ENCODE peak calls at places on chromosomes 6 and 20, in eight cellular contexts. O is stimulated activated CD4-positive, alpha-beta T cell treated with anti-CD3 and anti-CD28 coated beads, Interleukin-4, amount 100 ng/mL, for 48 hours; P is IMR-90; D is nephron progenitor cell; B is mucosa of gallbladder; R is anterior cingulate cortex; S is fibroblast of the conjunctiva; C is stimulated activated naive CD8-positive, alpha-beta T cell treated with anti-CD3 and anti-CD28 coated beads, Interleukin-15, amount 100 ng/mL, for 72 hours. T is an unnamed sample.

GRCh38 chr20:48716086-48716485 is 111.7 kb downstream of the PREX1 start:
- DNase-seq in R (no peak), D (no peak), B (no peak), S (no peak), P (no peak), O (peak), C (peak), T (no peak)

GRCh38 chr6:161161889-161162624 is 111.8 kb downstream of the AGPAT4 start:
- DNase-seq in C (no peak), O (no peak), P (peak), S (peak), D (no peak), R (no peak), B (no peak), T (no peak)

GRCh38 chr6:146909886-146910285 is 294.3 kb upstream of the STXBP5 start:
- DNase-seq in R (no peak), O (no peak), C (no peak), B (no peak), S (no peak), D (no peak), P (no peak), T (no peak)

GRCh38 chr6:33623895-33624381 is 2.8 kb downstream of the ITPR3 start:
- DNase-seq in R (no peak), D (no peak), O (no peak), C (no peak), S (no peak), B (no peak), P (no peak), T (no peak)

GRCh38 chr6:44670146-44670545 is 282.6 kb downstream of the CDC5L start:
- DNase-seq in B (no peak), C (no peak), S (no peak), D (no peak), R (no peak), P (no peak), O (no peak), T (no peak)

GRCh38 chr6:7805828-7806227 is 79.9 kb downstream of the BMP6 start:
- DNase-seq in C (no peak), B (no peak), D (no peak), S (no peak), P (no peak), O (no peak), R (no peak), T (no peak)

GRCh38 chr6:21277601-21278043 is 315.9 kb upstream of the SOX4 start:
- DNase-seq in S (no peak), O (no peak), R (no peak), B (no peak), P (no peak), C (no peak), D (no peak), T (no peak)

GRCh38 chr6:33755070-33755869 is 8.6 kb upstream of the IP6K3 start:
- DNase-seq in S (no peak), C (no peak), R (no peak), P (no peak), B (no peak), O (no peak), D (peak), T (no peak)

GRCh38 chr20:63957690-63958441 is 1.6 kb upstream of the UCKL1 start:
- DNase-seq in D (no peak), C (peak), B (no peak), O (no peak), P (peak), S (no peak), R (no peak), T (no peak)

GRCh38 chr6:100706491-100706890 is 174.6 kb downstream of the ASCC3 start:
- DNase-seq in P (no peak), S (no peak), C (no peak), R (no peak), B (no peak), D (no peak), O (no peak), T (no peak)

GRCh38 chr20:4025679-4026078 is 10.3 kb upstream of the RNF24 start:
- DNase-seq in O (no peak), R (no peak), D (no peak), S (no peak), B (no peak), P (no peak), C (no peak), T (no peak)

GRCh38 chr20:59770270-59770669 is 163.2 kb downstream of the SYCP2 start:
- DNase-seq in O (no peak), S (no peak), R (no peak), B (no peak), D (no peak), C (no peak), P (no peak), T (no peak)

GRCh38 chr20:53914091-53914860 is 156.1 kb downstream of the BCAS1 start:
- DNase-seq in D (no peak), O (no peak), C (no peak), S (no peak), B (peak), P (peak), R (no peak), T (no peak)

GRCh38 chr6:165701564-165702354 is 38.7 kb upstream of the PDE10A start:
- DNase-seq in P (no peak), S (no peak), D (no peak), C (no peak), R (no peak), B (no peak), O (no peak), T (no peak)

GRCh38 chr6:4281341-4282293 is 146.2 kb upstream of the ECI2 start:
- DNase-seq in O (peak), C (peak), P (peak), B (peak), R (peak), S (no peak), D (peak), T (peak)

GRCh38 chr20:10286356-10286755 is 67.7 kb downstream of the SNAP25 start:
- DNase-seq in C (no peak), R (no peak), B (no peak), O (no peak), D (no peak), P (no peak), S (no peak), T (no peak)

GRCh38 chr6:15089569-15090144 is 156.2 kb upstream of the JARID2 start:
- DNase-seq in C (no peak), D (peak), B (no peak), R (no peak), O (no peak), S (no peak), P (no peak), T (peak)

GRCh38 chr20:43658068-43658722 is 8.7 kb upstream of the MYBL2 start:
- DNase-seq in B (no peak), O (peak), C (peak), P (peak), D (no peak), S (no peak), R (no peak), T (no peak)

GRCh38 chr20:57400262-57400701 is 9.1 kb downstream of the RBM38 start:
- DNase-seq in O (no peak), D (no peak), S (no peak), P (no peak), B (no peak), R (no peak), C (no peak), T (no peak)

GRCh38 chr6:31901415-31901952 is 402 bp downstream of the ZBTB12 start:
- DNase-seq in S (no peak), P (peak), R (peak), B (peak), O (peak), D (no peak), C (peak), T (peak)

GRCh38 chr20:61723538-61724257 is 342.0 kb downstream of the TAF4 start:
- DNase-seq in O (no peak), S (no peak), B (no peak), C (no peak), D (no peak), R (no peak), P (no peak), T (no peak)

GRCh38 chr20:19380211-19380610 is 167.8 kb downstream of the SLC24A3 start:
- DNase-seq in S (no peak), O (no peak), B (no peak), R (no peak), C (no peak), D (no peak), P (no peak), T (no peak)

GRCh38 chr6:22877946-22878705 is 308.8 kb downstream of the HDGFL1 start:
- DNase-seq in P (peak), C (no peak), R (no peak), O (no peak), D (no peak), B (no peak), S (peak), T (no peak)

GRCh38 chr6:288861-289260 is 3.4 kb upstream of the DUSP22 start:
- DNase-seq in P (no peak), O (no peak), R (no peak), S (no peak), C (no peak), B (no peak), D (no peak), T (no peak)